ENCODE peak calls at places on chromosome 11, in seven cellular contexts. U is cardiac fibroblast; L is activated CD8-positive, alpha-beta memory T cell treated with anti-CD3 and anti-CD28 coated beads for 24 hours; G is NCI-H1092 treated with DMSO at 0.1 percent for 48 hours; Q is WTC11; A is posterior cingulate gyrus; E is T-helper 2 cell. D is an unnamed sample.

GRCh38 chr11:82858556-82859091 is 41.6 kb downstream of the PRCP start:
- DNase-seq in A (no peak), L (no peak), Q (no peak), U (peak), E (no peak), G (no peak), D (no peak)

GRCh38 chr11:72003776-72004171 is 5.1 kb downstream of the IL18BP start:
- DNase-seq in L (no peak), E (no peak), G (no peak), Q (no peak), U (no peak), A (no peak), D (no peak)

GRCh38 chr11:113278925-113279324 is 35.5 kb upstream of the TTC12 start:
- DNase-seq in G (no peak), L (no peak), E (no peak), A (no peak), U (no peak), Q (no peak), D (no peak)

GRCh38 chr11:119566299-119566698 is 143.3 kb upstream of the THY1 start:
- DNase-seq in L (peak), G (no peak), A (no peak), Q (no peak), E (no peak), U (no peak), D (no peak)

GRCh38 chr11:2271077-2271326 is 614 bp upstream of the ASCL2 start:
- DNase-seq in L (no peak), U (no peak), A (no peak), E (no peak), G (no peak), Q (no peak), D (no peak)

GRCh38 chr11:33802414-33802950 is 28.2 kb upstream of the FBXO3 start:
- DNase-seq in E (peak), L (peak), U (peak), A (peak), G (peak), Q (peak), D (no peak)

GRCh38 chr11:14253437-14253836 is 105.5 kb downstream of the RRAS2 start:
- DNase-seq in A (no peak), Q (no peak), E (no peak), G (no peak), U (no peak), L (no peak), D (no peak)

GRCh38 chr11:58905716-58906547 is 33.4 kb upstream of the GLYATL1 start:
- DNase-seq in G (peak), E (no peak), A (peak), L (no peak), U (peak), Q (peak), D (no peak)

GRCh38 chr11:16280256-16280682 is 76.1 kb downstream of the SOX6 start:
- DNase-seq in U (peak), G (peak), L (no peak), E (peak), Q (no peak), A (no peak), D (no peak)

GRCh38 chr11:117395476-117395875 is 67.8 kb downstream of the CEP164 start:
- DNase-seq in L (no peak), Q (no peak), E (no peak), A (no peak), U (no peak), G (no peak), D (no peak)

GRCh38 chr11:31797227-31798056 is 13.7 kb downstream of the PAX6 start:
- DNase-seq in A (no peak), U (no peak), Q (no peak), G (no peak), L (no peak), E (no peak), D (no peak)

GRCh38 chr11:72924568-72925190 is 110.5 kb downstream of the ATG16L2 start:
- DNase-seq in E (peak), U (peak), A (no peak), Q (no peak), G (peak), L (no peak), D (no peak)

GRCh38 chr11:120539681-120540369 is 28.3 kb downstream of the GRIK4 start:
- DNase-seq in L (no peak), Q (no peak), A (no peak), E (no peak), U (peak), G (peak), D (no peak)

GRCh38 chr11:126046796-126047195 is 15.9 kb downstream of the CDON start:
- DNase-seq in U (no peak), E (no peak), G (no peak), Q (no peak), L (no peak), A (no peak), D (no peak)

GRCh38 chr11:12121504-12121903 is 11.1 kb downstream of the MICAL2 start:
- DNase-seq in Q (no peak), A (no peak), U (no peak), E (no peak), L (no peak), G (peak), D (no peak)

GRCh38 chr11:61787928-61788491 is 4.4 kb downstream of the TMEM258 start:
- DNase-seq in G (peak), A (peak), Q (peak), U (peak), E (peak), L (no peak), D (no peak)

GRCh38 chr11:8631395-8632110 is 37.5 kb upstream of the STK33 start:
- DNase-seq in G (no peak), U (peak), E (no peak), L (no peak), A (no peak), Q (no peak), D (no peak)

GRCh38 chr11:33387586-33387985 is 130.4 kb downstream of the HIPK3 start:
- DNase-seq in E (no peak), Q (no peak), L (no peak), A (no peak), G (no peak), U (no peak), D (no peak)

GRCh38 chr11:109033627-109034340 is 368.9 kb downstream of the DDX10 start:
- DNase-seq in L (no peak), U (peak), A (no peak), E (peak), Q (no peak), G (no peak), D (no peak)

GRCh38 chr11:62974848-62975522 is 9.8 kb downstream of the SLC22A6 start:
- DNase-seq in G (peak), U (peak), E (peak), A (no peak), L (no peak), Q (peak), D (no peak)

GRCh38 chr11:27116684-27117083 is 76.1 kb downstream of the BBOX1 start:
- DNase-seq in A (no peak), Q (no peak), U (peak), L (no peak), G (no peak), E (no peak), D (no peak)

GRCh38 chr11:121048464-121049233 is 24.7 kb downstream of the TBCEL start:
- DNase-seq in U (peak), Q (no peak), A (no peak), E (no peak), G (no peak), L (no peak), D (no peak)

GRCh38 chr11:45896392-45897068 is 10.5 kb downstream of the FREY1 start:
- DNase-seq in G (peak), L (no peak), A (no peak), Q (peak), U (no peak), E (no peak), D (no peak)

GRCh38 chr11:12215192-12215591 is 104.8 kb downstream of the MICAL2 start:
- DNase-seq in G (peak), A (no peak), Q (no peak), U (no peak), L (no peak), E (no peak), D (no peak)

GRCh38 chr11:78050964-78051831 is 12.5 kb upstream of the THRSP start:
- DNase-seq in A (no peak), L (no peak), Q (peak), G (no peak), U (peak), E (no peak), D (no peak)

GRCh38 chr11:57776101-57776511 is 14.5 kb downstream of the CTNND1 start:
- DNase-seq in E (no peak), L (no peak), Q (peak), U (peak), G (no peak), A (no peak), D (no peak)

GRCh38 chr11:122020902-122021301 is 95.1 kb downstream of the BLID start:
- DNase-seq in U (peak), E (no peak), A (peak), G (peak), Q (no peak), L (no peak), D (no peak)

GRCh38 chr11:125494987-125495725 is 909 bp downstream of the FEZ1 start:
- DNase-seq in Q (peak), E (no peak), A (peak), G (no peak), L (peak), U (peak), D (no peak)

GRCh38 chr11:62591448-62592215 is at the start of gene TUT1:
- DNase-seq in L (peak), U (peak), G (peak), E (peak), Q (peak), A (peak), D (peak)

GRCh38 chr11:45262900-45263299 is 23.2 kb downstream of the SYT13 start:
- DNase-seq in A (no peak), E (no peak), G (peak), U (no peak), Q (no peak), L (no peak), D (no peak)

GRCh38 chr11:100010393-100010792 is 676.7 kb upstream of the ARHGAP42 start:
- DNase-seq in E (peak), G (no peak), L (no peak), A (no peak), U (no peak), Q (peak), D (no peak)

GRCh38 chr11:86639172-86639571 is 33.2 kb downstream of the ME3 start:
- DNase-seq in L (no peak), A (no peak), Q (no peak), U (no peak), G (no peak), E (no peak), D (no peak)

GRCh38 chr11:68212421-68213134 is 518 bp downstream of the KMT5B start:
- DNase-seq in Q (peak), L (peak), U (peak), A (peak), E (peak), G (peak), D (peak)